ENCODE peak calls at places on chromosomes 2 and 18, in six cellular contexts. One of them, this sample, is unnamed.
A peak's percentile ranks its signal among the peaks of the same experiment; 100 is the strongest.

GRCh38 chr2:211479496-211480150 is 923.2 kb downstream of the CPS1 start:
- DNase-seq in K562: no peak
- DNase-seq in choroid plexus epithelial cell: no peak
- DNase-seq in CD8-positive, alpha-beta T cell: no peak
- DNase-seq in stomach: no peak
- DNase-seq in IMR-90: no peak
- DNase-seq in this sample: no peak

GRCh38 chr2:239305771-239306170 is 95.0 kb downstream of the HDAC4 start:
- DNase-seq in K562: no peak
- DNase-seq in stomach: peak; percentile 16
- DNase-seq in IMR-90: no peak
- DNase-seq in choroid plexus epithelial cell: no peak
- DNase-seq in CD8-positive, alpha-beta T cell: no peak
- DNase-seq in this sample: no peak

GRCh38 chr18:29191263-29191662 is 1014.3 kb upstream of the CDH2 start:
- DNase-seq in K562: no peak
- DNase-seq in stomach: no peak
- DNase-seq in choroid plexus epithelial cell: peak; percentile 65
- DNase-seq in IMR-90: peak; percentile 45
- DNase-seq in CD8-positive, alpha-beta T cell: no peak
- DNase-seq in this sample: peak; percentile 16

GRCh38 chr2:147623328-147623727 is 221.5 kb upstream of the ACVR2A start:
- DNase-seq in CD8-positive, alpha-beta T cell: no peak
- DNase-seq in IMR-90: no peak
- DNase-seq in K562: no peak
- DNase-seq in stomach: no peak
- DNase-seq in choroid plexus epithelial cell: no peak
- DNase-seq in this sample: no peak

GRCh38 chr18:6374340-6374739 is 40.4 kb downstream of the L3MBTL4 start:
- DNase-seq in K562: no peak
- DNase-seq in IMR-90: no peak
- DNase-seq in stomach: no peak
- DNase-seq in choroid plexus epithelial cell: no peak
- DNase-seq in CD8-positive, alpha-beta T cell: no peak
- DNase-seq in this sample: no peak

GRCh38 chr2:46096272-46096671 is 200.9 kb upstream of the EPAS1 start:
- DNase-seq in K562: no peak
- DNase-seq in IMR-90: peak; percentile 41
- DNase-seq in stomach: no peak
- DNase-seq in CD8-positive, alpha-beta T cell: no peak
- DNase-seq in choroid plexus epithelial cell: no peak
- DNase-seq in this sample: no peak

GRCh38 chr18:51195086-51195601 is 2.3 kb downstream of the MEX3C start:
- DNase-seq in IMR-90: peak; percentile 49
- DNase-seq in stomach: no peak
- DNase-seq in choroid plexus epithelial cell: peak; percentile 49
- DNase-seq in K562: no peak
- DNase-seq in CD8-positive, alpha-beta T cell: no peak
- DNase-seq in this sample: no peak

GRCh38 chr2:227407601-227408089 is 19.9 kb upstream of the SCYGR1 start:
- DNase-seq in stomach: peak; percentile 43
- DNase-seq in K562: no peak
- DNase-seq in choroid plexus epithelial cell: peak; percentile 39
- DNase-seq in CD8-positive, alpha-beta T cell: no peak
- DNase-seq in IMR-90: no peak
- DNase-seq in this sample: no peak

GRCh38 chr2:128416366-128416765 is 97.7 kb upstream of the HS6ST1 start:
- DNase-seq in stomach: peak; percentile 23
- DNase-seq in choroid plexus epithelial cell: no peak
- DNase-seq in K562: no peak
- DNase-seq in IMR-90: no peak
- DNase-seq in CD8-positive, alpha-beta T cell: no peak
- DNase-seq in this sample: no peak

GRCh38 chr2:231332872-231333500 is 62.5 kb upstream of the B3GNT7 start:
- DNase-seq in K562: no peak
- DNase-seq in CD8-positive, alpha-beta T cell: no peak
- DNase-seq in IMR-90: peak; percentile 42
- DNase-seq in choroid plexus epithelial cell: no peak
- DNase-seq in stomach: no peak
- DNase-seq in this sample: no peak

GRCh38 chr2:218832081-218832480 is 478 bp upstream of the PRKAG3 start:
- DNase-seq in K562: no peak
- DNase-seq in IMR-90: no peak
- DNase-seq in choroid plexus epithelial cell: no peak
- DNase-seq in stomach: no peak
- DNase-seq in CD8-positive, alpha-beta T cell: no peak
- DNase-seq in this sample: no peak

GRCh38 chr2:198375073-198375430 is 570.7 kb downstream of the PLCL1 start:
- DNase-seq in K562: no peak
- DNase-seq in CD8-positive, alpha-beta T cell: no peak
- DNase-seq in choroid plexus epithelial cell: no peak
- DNase-seq in stomach: no peak
- DNase-seq in IMR-90: no peak
- DNase-seq in this sample: no peak

GRCh38 chr2:47984041-47984440 is 77.7 kb upstream of the FBXO11 start:
- DNase-seq in choroid plexus epithelial cell: no peak
- DNase-seq in stomach: no peak
- DNase-seq in CD8-positive, alpha-beta T cell: no peak
- DNase-seq in K562: no peak
- DNase-seq in IMR-90: no peak
- DNase-seq in this sample: peak; percentile 50

GRCh38 chr2:233267516-233268245 is 16.2 kb downstream of the ATG16L1 start:
- DNase-seq in stomach: peak; percentile 43
- DNase-seq in K562: no peak
- DNase-seq in IMR-90: no peak
- DNase-seq in CD8-positive, alpha-beta T cell: peak; percentile 72
- DNase-seq in choroid plexus epithelial cell: no peak
- DNase-seq in this sample: no peak

GRCh38 chr2:16225545-16225944 is 285.2 kb downstream of the MYCN start:
- DNase-seq in choroid plexus epithelial cell: no peak
- DNase-seq in CD8-positive, alpha-beta T cell: no peak
- DNase-seq in stomach: no peak
- DNase-seq in IMR-90: no peak
- DNase-seq in K562: no peak
- DNase-seq in this sample: no peak

GRCh38 chr2:199410130-199410529 is 47.6 kb downstream of the SATB2 start:
- DNase-seq in IMR-90: peak; percentile 36
- DNase-seq in CD8-positive, alpha-beta T cell: no peak
- DNase-seq in choroid plexus epithelial cell: peak; percentile 8
- DNase-seq in K562: no peak
- DNase-seq in stomach: no peak
- DNase-seq in this sample: peak; percentile 40

GRCh38 chr2:228094377-228094921 is 87.0 kb downstream of the SPHKAP start:
- DNase-seq in CD8-positive, alpha-beta T cell: no peak
- DNase-seq in stomach: no peak
- DNase-seq in K562: no peak
- DNase-seq in IMR-90: no peak
- DNase-seq in choroid plexus epithelial cell: no peak
- DNase-seq in this sample: peak; percentile 2

GRCh38 chr2:236916181-236916580 is 169.5 kb upstream of the COPS8 start:
- DNase-seq in choroid plexus epithelial cell: no peak
- DNase-seq in CD8-positive, alpha-beta T cell: no peak
- DNase-seq in K562: no peak
- DNase-seq in IMR-90: no peak
- DNase-seq in stomach: no peak
- DNase-seq in this sample: no peak

GRCh38 chr2:24840962-24841945 is 48.0 kb downstream of the CENPO start:
- DNase-seq in choroid plexus epithelial cell: no peak
- DNase-seq in K562: no peak
- DNase-seq in stomach: no peak
- DNase-seq in IMR-90: no peak
- DNase-seq in CD8-positive, alpha-beta T cell: no peak
- DNase-seq in this sample: no peak

GRCh38 chr18:77062518-77063003 is 70.0 kb downstream of the MBP start:
- DNase-seq in CD8-positive, alpha-beta T cell: peak; percentile 51
- DNase-seq in choroid plexus epithelial cell: peak; percentile 99
- DNase-seq in K562: no peak
- DNase-seq in stomach: peak; percentile 55
- DNase-seq in IMR-90: peak; percentile 48
- DNase-seq in this sample: peak; percentile 87

GRCh38 chr2:98519156-98519555 is 74.5 kb downstream of the INPP4A start:
- DNase-seq in CD8-positive, alpha-beta T cell: no peak
- DNase-seq in K562: no peak
- DNase-seq in stomach: no peak
- DNase-seq in IMR-90: peak; percentile 50
- DNase-seq in choroid plexus epithelial cell: peak; percentile 52
- DNase-seq in this sample: peak; percentile 29

GRCh38 chr2:120686511-120687168 is 49.0 kb upstream of the GLI2 start:
- DNase-seq in stomach: no peak
- DNase-seq in choroid plexus epithelial cell: no peak
- DNase-seq in K562: peak; percentile 75
- DNase-seq in IMR-90: no peak
- DNase-seq in CD8-positive, alpha-beta T cell: no peak
- DNase-seq in this sample: no peak

GRCh38 chr2:191321861-191322662 is 76.9 kb downstream of the MYO1B start:
- DNase-seq in K562: no peak
- DNase-seq in choroid plexus epithelial cell: peak; percentile 77
- DNase-seq in IMR-90: peak; percentile 51
- DNase-seq in CD8-positive, alpha-beta T cell: no peak
- DNase-seq in stomach: no peak
- DNase-seq in this sample: peak; percentile 84

GRCh38 chr18:3230401-3231334 is 10.9 kb upstream of the MYOM1 start:
- DNase-seq in IMR-90: peak; percentile 31
- DNase-seq in stomach: no peak
- DNase-seq in CD8-positive, alpha-beta T cell: no peak
- DNase-seq in choroid plexus epithelial cell: peak; percentile 63
- DNase-seq in K562: peak; percentile 37
- DNase-seq in this sample: no peak

GRCh38 chr2:7792031-7792651 is 874.9 kb downstream of the RNF144A start:
- DNase-seq in K562: no peak
- DNase-seq in choroid plexus epithelial cell: peak; percentile 12
- DNase-seq in stomach: peak; percentile 72
- DNase-seq in IMR-90: no peak
- DNase-seq in CD8-positive, alpha-beta T cell: no peak
- DNase-seq in this sample: peak; percentile 44

GRCh38 chr18:13136689-13137040 is 81.9 kb upstream of the LDLRAD4 start:
- DNase-seq in choroid plexus epithelial cell: no peak
- DNase-seq in IMR-90: no peak
- DNase-seq in CD8-positive, alpha-beta T cell: no peak
- DNase-seq in stomach: no peak
- DNase-seq in K562: no peak
- DNase-seq in this sample: peak; percentile 21

GRCh38 chr18:32333781-32334180 is 136.9 kb downstream of the GAREM1 start:
- DNase-seq in choroid plexus epithelial cell: peak; percentile 67
- DNase-seq in K562: no peak
- DNase-seq in CD8-positive, alpha-beta T cell: no peak
- DNase-seq in stomach: no peak
- DNase-seq in IMR-90: no peak
- DNase-seq in this sample: no peak

DNA sequence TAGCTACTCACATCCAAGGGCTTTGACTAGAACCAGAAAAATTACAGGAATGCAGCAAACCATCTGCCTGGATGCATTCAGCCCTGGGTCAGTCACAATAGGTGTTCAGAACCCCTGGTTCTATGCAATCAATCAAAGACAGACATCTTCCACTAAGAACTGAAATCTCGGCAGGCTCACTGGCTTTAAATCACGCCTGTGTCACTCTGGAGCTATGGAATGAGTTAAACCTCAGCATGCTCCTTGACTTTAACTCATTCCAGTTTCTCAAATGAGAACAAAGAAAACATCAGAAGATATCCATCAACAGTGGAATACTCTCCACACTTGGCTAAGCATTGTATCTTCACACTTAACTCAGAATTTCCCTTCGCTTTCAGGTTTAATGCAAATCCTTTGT is 68.0 kb upstream of the SPTBN1 start:
- DNase-seq in CD8-positive, alpha-beta T cell: no peak
- DNase-seq in K562: no peak
- DNase-seq in choroid plexus epithelial cell: no peak
- DNase-seq in stomach: no peak
- DNase-seq in IMR-90: no peak
- DNase-seq in this sample: peak; percentile 45
- H3K4me3 ChIP-seq in CD8-positive, alpha-beta T cell: no peak overlapping the region
- H3K4me3 ChIP-seq in K562: no peak overlapping the region
- H3K4me3 ChIP-seq in choroid plexus epithelial cell: no peak overlapping the region
- H3K4me3 ChIP-seq in stomach: no peak overlapping the region
- H3K4me3 ChIP-seq in IMR-90: no peak overlapping the region
- H3K4me3 ChIP-seq in this sample: no peak overlapping the region

GRCh38 chr2:9342659-9343058 is 80.7 kb downstream of the ITGB1BP1 start:
- DNase-seq in K562: no peak
- DNase-seq in CD8-positive, alpha-beta T cell: no peak
- DNase-seq in choroid plexus epithelial cell: no peak
- DNase-seq in IMR-90: no peak
- DNase-seq in stomach: no peak
- DNase-seq in this sample: no peak
- TF ChIP-seq CTCF in K562: no peak
- TF ChIP-seq CTCF in CD8-positive, alpha-beta T cell: no peak
- TF ChIP-seq CTCF in choroid plexus epithelial cell: no peak
- TF ChIP-seq CTCF in IMR-90: no peak
- TF ChIP-seq CTCF in stomach: no peak
- TF ChIP-seq CTCF in this sample: no peak

DNA sequence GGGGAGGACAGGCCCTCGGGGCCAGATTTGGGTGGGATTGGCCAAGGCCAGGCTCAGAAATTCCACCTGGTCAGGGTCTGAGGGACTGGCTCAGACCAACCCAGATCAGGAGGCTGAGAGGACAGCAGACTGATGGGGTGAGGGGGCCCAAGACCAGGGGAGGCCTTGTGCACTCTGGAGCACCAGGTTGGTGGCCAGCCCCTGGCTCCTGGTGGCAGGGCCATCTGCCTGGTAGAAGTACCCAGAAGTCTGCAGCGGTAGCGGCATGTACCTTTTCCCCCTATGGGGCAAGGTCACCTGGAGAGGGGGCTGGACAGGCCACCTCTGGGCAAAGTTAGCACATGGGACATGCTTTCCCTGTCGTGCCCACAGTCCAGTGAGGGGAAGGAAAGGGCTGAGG is 21.2 kb upstream of the ODC1 start:
- DNase-seq in IMR-90: no peak
- DNase-seq in CD8-positive, alpha-beta T cell: no peak
- DNase-seq in stomach: no peak
- DNase-seq in choroid plexus epithelial cell: no peak
- DNase-seq in K562: no peak
- DNase-seq in this sample: no peak
- H3K4me3 ChIP-seq in IMR-90: no peak overlapping the region
- H3K4me3 ChIP-seq in CD8-positive, alpha-beta T cell: no peak overlapping the region
- H3K4me3 ChIP-seq in stomach: no peak overlapping the region
- H3K4me3 ChIP-seq in choroid plexus epithelial cell: no peak overlapping the region
- H3K4me3 ChIP-seq in K562: no peak overlapping the region
- H3K4me3 ChIP-seq in this sample: no peak overlapping the region

GRCh38 chr2:225693259-225693658 is 293.7 kb downstream of the NYAP2 start:
- DNase-seq in stomach: no peak
- DNase-seq in K562: no peak
- DNase-seq in IMR-90: no peak
- DNase-seq in CD8-positive, alpha-beta T cell: no peak
- DNase-seq in choroid plexus epithelial cell: no peak
- DNase-seq in this sample: no peak
- TF ChIP-seq CTCF in stomach: no peak
- TF ChIP-seq CTCF in K562: no peak
- TF ChIP-seq CTCF in IMR-90: no peak
- TF ChIP-seq CTCF in CD8-positive, alpha-beta T cell: no peak
- TF ChIP-seq CTCF in choroid plexus epithelial cell: no peak
- TF ChIP-seq CTCF in this sample: no peak